ENCODE peak calls at places on chromosome 10, in seven cellular contexts. N is astrocyte of the spinal cord, I is osteocyte, X is HFFc6, R is NB4, K is endothelial cell of umbilical vein, Z is DND-41. B is an unnamed sample.

GRCh38 chr10:43953672-43954071 is 305.0 kb upstream of the ZNF32 start:
- DNase-seq in N (no peak), K (no peak), I (peak; percentile 49), R (no peak), X (no peak), Z (no peak), B (no peak)

GRCh38 chr10:15084502-15084922 is 4.1 kb downstream of the ACBD7 start:
- DNase-seq in R (no peak), X (peak; percentile 94), Z (no peak), K (peak; percentile 96), N (peak; percentile 97), I (no peak), B (peak; percentile 90)

GRCh38 chr10:69696073-69696731 is 66.2 kb downstream of the FAM241B start:
- DNase-seq in R (peak; percentile 39), N (peak; percentile 85), K (peak; percentile 70), X (peak; percentile 91), I (no peak), Z (no peak), B (peak; percentile 84)

GRCh38 chr10:7541137-7542087 is 125.4 kb downstream of the ITIH5 start:
- DNase-seq in K (no peak), X (no peak), Z (no peak), N (peak; percentile 60), R (no peak), I (no peak), B (no peak)

GRCh38 chr10:123746927-123747326 is 80.8 kb downstream of the GPR26 start:
- DNase-seq in Z (no peak), K (no peak), X (no peak), I (no peak), N (no peak), R (no peak), B (no peak)

GRCh38 chr10:32957341-32958084 is 517 bp downstream of the ITGB1 start:
- DNase-seq in N (no peak), X (no peak), K (peak; percentile 42), R (peak; percentile 64), I (peak; percentile 86), Z (peak; percentile 48), B (no peak)

GRCh38 chr10:73953665-73954064 is 42.7 kb downstream of the PLAU start:
- DNase-seq in I (no peak), K (no peak), R (peak; percentile 75), Z (peak; percentile 9), X (no peak), N (peak; percentile 91), B (no peak)

GRCh38 chr10:51980752-51981151 is 281.4 kb upstream of the CSTF2T start:
- DNase-seq in R (no peak), X (no peak), I (no peak), Z (no peak), N (no peak), K (no peak), B (no peak)

GRCh38 chr10:130023454-130024230 is 59.6 kb upstream of the EBF3 start:
- DNase-seq in K (no peak), I (no peak), Z (no peak), N (no peak), R (no peak), X (no peak), B (no peak)

GRCh38 chr10:7507887-7508726 is 97.3 kb upstream of the SFMBT2 start:
- DNase-seq in I (peak; percentile 80), R (peak; percentile 18), N (no peak), X (no peak), K (no peak), Z (peak; percentile 95), B (no peak)

GRCh38 chr10:117112220-117112619 is 25.9 kb downstream of the VAX1 start:
- DNase-seq in N (no peak), K (no peak), Z (no peak), X (no peak), I (no peak), R (no peak), B (no peak)

GRCh38 chr10:86666538-86666937 is 1.8 kb upstream of the LDB3 start:
- DNase-seq in Z (no peak), N (no peak), I (no peak), X (no peak), K (no peak), R (no peak), B (no peak)

GRCh38 chr10:45419673-45420020 is 45.6 kb downstream of the ALOX5 start:
- DNase-seq in Z (no peak), X (no peak), K (no peak), N (no peak), R (no peak), I (peak; percentile 85), B (no peak)

GRCh38 chr10:48623607-48624132 is 18.8 kb upstream of the ARHGAP22 start:
- DNase-seq in R (no peak), Z (no peak), N (no peak), I (no peak), K (peak; percentile 10), X (no peak), B (no peak)

GRCh38 chr10:103824281-103824680 is 31.1 kb downstream of the SH3PXD2A start:
- DNase-seq in R (no peak), X (no peak), K (no peak), Z (no peak), I (no peak), N (no peak), B (no peak)
- TF ChIP-seq CTCF in R (no peak), X (no peak), K (no peak), Z (no peak), I (no peak), N (no peak), B (no peak)

DNA sequence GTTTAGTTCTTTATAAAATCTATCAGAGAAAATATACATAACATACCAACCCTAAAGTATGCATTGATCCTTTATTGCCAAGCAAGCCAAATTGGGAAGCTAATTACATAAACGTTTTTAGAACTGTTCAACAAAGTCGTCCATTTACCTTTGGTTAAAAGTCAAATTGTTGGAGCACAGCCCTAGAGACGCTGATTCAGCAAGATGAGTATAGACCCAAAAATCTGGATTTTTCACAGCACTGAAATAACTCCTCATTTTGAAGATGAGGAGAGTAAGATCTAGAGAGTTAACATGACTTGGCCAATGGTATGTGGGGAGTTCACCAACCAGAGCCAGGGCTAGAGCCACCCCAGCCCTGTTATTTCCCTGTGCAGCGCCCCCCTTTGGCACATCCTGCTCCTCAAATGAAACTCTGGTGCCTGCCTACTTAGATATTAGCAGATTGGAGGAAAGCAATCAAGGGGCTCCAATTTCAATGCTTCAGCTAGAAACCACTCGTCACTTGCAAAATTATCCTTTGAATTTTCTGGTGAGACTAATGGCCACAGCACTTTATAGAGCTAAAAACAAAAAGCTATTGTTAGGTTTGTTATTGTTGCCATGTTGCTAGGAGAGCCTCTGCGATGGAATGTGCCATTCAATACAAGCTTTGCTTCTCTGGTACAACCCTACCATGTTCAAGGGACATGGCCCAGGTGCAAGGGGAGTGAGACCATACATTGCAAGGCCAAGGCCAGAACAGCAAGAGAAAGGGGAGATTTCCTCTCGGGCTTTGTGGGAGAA is 132.6 kb upstream of the ZEB1 start:
- DNase-seq in I (no peak), Z (no peak), K (peak; percentile 65), N (peak; percentile 40), R (no peak), X (no peak), B (no peak)
- TF ChIP-seq CTCF in I (no peak), Z (peak; percentile 29), K (no peak), N (peak; percentile 8), R (no peak), X (peak; percentile 22), B (no peak)

GRCh38 chr10:11881028-11881476 is 57.9 kb downstream of the PROSER2 start:
- DNase-seq in Z (no peak), K (no peak), N (no peak), X (no peak), I (no peak), R (no peak), B (peak; percentile 26)

GRCh38 chr10:11879387-11880168 is 56.4 kb downstream of the PROSER2 start:
- DNase-seq in N (no peak), X (no peak), I (no peak), Z (no peak), R (no peak), K (no peak), B (no peak)

GRCh38 chr10:11880169-11881027 is 57.2 kb downstream of the PROSER2 start:
- DNase-seq in N (no peak), Z (no peak), I (no peak), K (no peak), X (no peak), R (no peak), B (no peak)

GRCh38 chr10:11882646-11883375 is 59.7 kb downstream of the PROSER2 start:
- DNase-seq in K (no peak), I (no peak), R (no peak), Z (peak; percentile 40), X (no peak), N (no peak), B (no peak)

DNA sequence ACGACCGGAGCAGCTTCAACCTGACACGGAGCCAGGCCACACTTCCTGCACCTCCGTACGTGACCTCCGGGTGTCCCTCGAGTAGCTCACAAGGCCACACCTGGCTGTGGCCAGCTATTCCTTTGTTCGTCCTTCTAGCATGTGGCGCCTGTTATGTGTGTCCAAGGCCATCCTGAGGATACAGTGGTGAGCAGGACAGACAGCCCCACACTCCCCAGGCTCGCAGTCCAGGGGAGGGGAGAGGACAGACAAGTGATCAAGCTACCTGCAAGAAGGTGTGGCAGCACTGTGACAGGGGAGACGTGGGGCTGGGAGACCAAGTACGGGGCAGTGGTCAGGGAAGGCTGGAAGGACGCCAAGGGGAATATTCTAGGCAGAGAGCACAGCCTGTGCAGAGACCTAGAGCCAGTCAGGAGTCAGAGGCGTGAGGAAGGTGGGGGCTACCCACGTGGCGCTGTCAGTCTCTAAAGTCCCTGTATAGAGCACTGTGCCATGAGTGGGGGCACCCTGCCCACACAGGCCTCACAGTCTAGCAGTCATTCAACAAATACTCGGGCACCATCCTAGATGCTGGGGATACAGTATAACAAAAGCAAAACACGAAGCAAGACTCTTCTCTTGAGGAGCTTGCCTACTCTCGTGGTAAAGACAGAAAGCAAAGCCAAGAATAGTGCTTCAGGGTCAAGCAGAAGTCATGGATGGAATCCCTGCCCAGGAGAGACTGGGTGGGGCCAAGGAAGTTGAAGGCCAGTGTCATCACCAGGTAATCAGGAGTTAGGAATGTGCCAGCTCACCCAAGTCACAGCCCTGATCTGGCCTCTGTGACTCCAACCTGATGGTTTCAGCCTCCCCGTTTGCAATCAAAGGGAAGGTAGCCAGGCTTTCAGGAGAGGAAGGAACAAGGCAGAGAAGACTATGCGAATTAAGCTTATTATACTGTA is 58.6 kb downstream of the PROSER2 start:
- DNase-seq in N (no peak), X (peak; percentile 25), R (no peak), Z (no peak), K (no peak), I (no peak), B (peak; percentile 93)
- TF ChIP-seq CTCF in N (no peak), X (peak; percentile 13), R (no peak), Z (peak; percentile 15), K (no peak), I (no peak), B (no peak)

DNA sequence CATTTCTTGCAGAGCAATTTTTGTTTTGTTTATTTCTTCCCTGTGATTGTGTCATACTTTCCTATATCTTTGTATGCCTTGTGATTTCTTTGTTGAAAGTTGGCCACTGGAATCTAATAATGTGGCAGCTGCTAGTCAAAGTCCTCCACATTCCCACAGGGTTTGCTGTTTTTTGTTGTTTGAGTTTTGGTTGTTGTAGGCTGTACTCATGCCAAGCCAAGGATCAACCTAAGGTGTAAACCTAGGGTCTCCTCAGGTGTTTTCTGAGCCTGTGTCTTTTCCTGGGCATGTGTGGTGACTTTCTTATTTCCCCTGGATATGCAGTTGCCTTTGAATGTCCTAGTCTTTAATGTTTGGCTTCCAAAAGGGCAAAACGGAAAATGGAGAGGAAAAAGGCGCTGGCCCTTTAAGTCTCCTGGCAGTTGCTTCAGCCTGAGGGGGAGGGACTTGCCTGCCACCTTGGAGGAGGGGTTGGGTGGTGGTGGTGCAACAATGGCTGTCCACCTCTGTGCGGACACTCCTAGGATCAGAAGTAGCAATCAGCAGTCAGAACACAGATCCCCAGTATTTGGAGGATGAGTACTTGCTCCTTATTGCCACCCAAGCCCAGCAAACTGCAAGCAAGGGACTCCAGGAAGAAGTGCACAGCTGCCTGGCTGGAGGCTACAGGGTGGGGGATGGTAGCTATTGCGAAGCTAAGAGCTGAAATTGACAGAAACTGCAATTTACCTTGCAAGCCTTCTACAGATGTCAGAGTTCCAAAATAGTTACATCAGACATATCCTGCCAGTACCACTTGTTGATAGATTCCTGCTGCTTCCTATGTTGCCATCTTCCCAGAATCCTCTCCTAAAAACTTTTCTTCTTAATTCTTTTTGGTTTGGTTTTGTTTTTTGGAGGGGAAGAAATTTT is 5.6 kb upstream of the ZNF518A start:
- DNase-seq in R (peak; percentile 95), Z (peak; percentile 61), N (peak; percentile 31), X (no peak), I (no peak), K (peak; percentile 37), B (peak; percentile 74)
- TF ChIP-seq CTCF in R (no peak), Z (no peak), N (no peak), X (no peak), I (no peak), K (no peak), B (no peak)

B was measured in epithelial cell of esophagus.